ENCODE peak calls at places on chromosome 13, in nine cellular contexts. One of them, this sample, is unnamed.

GRCh38 chr13:48954086-48954485 is 21.6 kb upstream of the FNDC3A start:
- DNase-seq in breast epithelium: no peak
- DNase-seq in cardiac muscle cell: peak
- DNase-seq in cardiac fibroblast: peak
- DNase-seq in astrocyte of the cerebellum: peak
- DNase-seq in BE2C: no peak
- DNase-seq in IMR-90: peak
- DNase-seq in upper lobe of right lung: no peak
- DNase-seq in CD8-positive, alpha-beta T cell: no peak
- DNase-seq in this sample: no peak

GRCh38 chr13:113918580-113918979 is 54.7 kb upstream of the GAS6 start:
- DNase-seq in breast epithelium: peak
- DNase-seq in cardiac muscle cell: no peak
- DNase-seq in cardiac fibroblast: no peak
- DNase-seq in astrocyte of the cerebellum: no peak
- DNase-seq in BE2C: no peak
- DNase-seq in IMR-90: no peak
- DNase-seq in upper lobe of right lung: no peak
- DNase-seq in CD8-positive, alpha-beta T cell: no peak
- DNase-seq in this sample: no peak

GRCh38 chr13:29454931-29455481 is 140.5 kb downstream of the SLC7A1 start:
- DNase-seq in breast epithelium: no peak
- DNase-seq in cardiac muscle cell: peak
- DNase-seq in cardiac fibroblast: peak
- DNase-seq in astrocyte of the cerebellum: no peak
- DNase-seq in BE2C: peak
- DNase-seq in IMR-90: peak
- DNase-seq in upper lobe of right lung: no peak
- DNase-seq in CD8-positive, alpha-beta T cell: no peak
- DNase-seq in this sample: no peak

GRCh38 chr13:106052200-106052767 is 483.2 kb downstream of the EFNB2 start:
- DNase-seq in breast epithelium: no peak
- DNase-seq in cardiac muscle cell: no peak
- DNase-seq in cardiac fibroblast: no peak
- DNase-seq in astrocyte of the cerebellum: no peak
- DNase-seq in BE2C: no peak
- DNase-seq in IMR-90: peak
- DNase-seq in upper lobe of right lung: no peak
- DNase-seq in CD8-positive, alpha-beta T cell: no peak
- DNase-seq in this sample: no peak

GRCh38 chr13:39531646-39532045 is 71.3 kb downstream of the LHFPL6 start:
- DNase-seq in breast epithelium: no peak
- DNase-seq in cardiac muscle cell: peak
- DNase-seq in cardiac fibroblast: peak
- DNase-seq in astrocyte of the cerebellum: no peak
- DNase-seq in BE2C: no peak
- DNase-seq in IMR-90: peak
- DNase-seq in upper lobe of right lung: no peak
- DNase-seq in CD8-positive, alpha-beta T cell: no peak
- DNase-seq in this sample: no peak

GRCh38 chr13:74889321-74889720 is 592.6 kb downstream of the TBC1D4 start:
- DNase-seq in breast epithelium: no peak
- DNase-seq in cardiac muscle cell: peak
- DNase-seq in cardiac fibroblast: peak
- DNase-seq in astrocyte of the cerebellum: no peak
- DNase-seq in BE2C: no peak
- DNase-seq in IMR-90: no peak
- DNase-seq in upper lobe of right lung: no peak
- DNase-seq in CD8-positive, alpha-beta T cell: no peak
- DNase-seq in this sample: no peak

GRCh38 chr13:47611664-47612288 is 389.3 kb downstream of the SUCLA2 start:
- DNase-seq in breast epithelium: no peak
- DNase-seq in cardiac muscle cell: no peak
- DNase-seq in cardiac fibroblast: no peak
- DNase-seq in astrocyte of the cerebellum: peak
- DNase-seq in BE2C: no peak
- DNase-seq in IMR-90: peak
- DNase-seq in upper lobe of right lung: no peak
- DNase-seq in CD8-positive, alpha-beta T cell: no peak
- DNase-seq in this sample: no peak

GRCh38 chr13:44271031-44271433 is 102.6 kb upstream of the SERP2 start:
- DNase-seq in breast epithelium: no peak
- DNase-seq in cardiac muscle cell: no peak
- DNase-seq in cardiac fibroblast: peak
- DNase-seq in astrocyte of the cerebellum: no peak
- DNase-seq in BE2C: no peak
- DNase-seq in IMR-90: peak
- DNase-seq in upper lobe of right lung: no peak
- DNase-seq in CD8-positive, alpha-beta T cell: no peak
- DNase-seq in this sample: no peak

GRCh38 chr13:57653229-57653994 is 21.9 kb downstream of the PCDH17 start:
- DNase-seq in breast epithelium: no peak
- DNase-seq in cardiac muscle cell: no peak
- DNase-seq in cardiac fibroblast: no peak
- DNase-seq in astrocyte of the cerebellum: no peak
- DNase-seq in BE2C: no peak
- DNase-seq in IMR-90: no peak
- DNase-seq in upper lobe of right lung: no peak
- DNase-seq in CD8-positive, alpha-beta T cell: no peak
- DNase-seq in this sample: no peak

GRCh38 chr13:30884543-30884942 is 21.5 kb upstream of the MEDAG start:
- DNase-seq in breast epithelium: no peak
- DNase-seq in cardiac muscle cell: no peak
- DNase-seq in cardiac fibroblast: no peak
- DNase-seq in astrocyte of the cerebellum: no peak
- DNase-seq in BE2C: peak
- DNase-seq in IMR-90: no peak
- DNase-seq in upper lobe of right lung: no peak
- DNase-seq in CD8-positive, alpha-beta T cell: no peak
- DNase-seq in this sample: no peak

GRCh38 chr13:29059837-29060236 is 239.7 kb downstream of the MTUS2 start:
- DNase-seq in breast epithelium: no peak
- DNase-seq in cardiac muscle cell: no peak
- DNase-seq in cardiac fibroblast: no peak
- DNase-seq in astrocyte of the cerebellum: no peak
- DNase-seq in BE2C: no peak
- DNase-seq in IMR-90: no peak
- DNase-seq in upper lobe of right lung: no peak
- DNase-seq in CD8-positive, alpha-beta T cell: no peak
- DNase-seq in this sample: no peak

GRCh38 chr13:109818136-109818535 is 31.8 kb upstream of the IRS2 start:
- DNase-seq in breast epithelium: no peak
- DNase-seq in cardiac muscle cell: no peak
- DNase-seq in cardiac fibroblast: no peak
- DNase-seq in astrocyte of the cerebellum: no peak
- DNase-seq in BE2C: no peak
- DNase-seq in IMR-90: no peak
- DNase-seq in upper lobe of right lung: no peak
- DNase-seq in CD8-positive, alpha-beta T cell: no peak
- DNase-seq in this sample: no peak

GRCh38 chr13:56317839-56318238 is 822.9 kb upstream of the PRR20A start:
- DNase-seq in breast epithelium: no peak
- DNase-seq in cardiac muscle cell: no peak
- DNase-seq in cardiac fibroblast: no peak
- DNase-seq in astrocyte of the cerebellum: no peak
- DNase-seq in BE2C: peak
- DNase-seq in IMR-90: no peak
- DNase-seq in upper lobe of right lung: no peak
- DNase-seq in CD8-positive, alpha-beta T cell: no peak
- DNase-seq in this sample: no peak

GRCh38 chr13:101982903-101983302 is 418.9 kb downstream of the FGF14 start:
- DNase-seq in breast epithelium: no peak
- DNase-seq in cardiac muscle cell: no peak
- DNase-seq in cardiac fibroblast: no peak
- DNase-seq in astrocyte of the cerebellum: no peak
- DNase-seq in BE2C: no peak
- DNase-seq in IMR-90: no peak
- DNase-seq in upper lobe of right lung: no peak
- DNase-seq in CD8-positive, alpha-beta T cell: no peak
- DNase-seq in this sample: no peak

GRCh38 chr13:83184819-83185218 is 697.5 kb downstream of the SLITRK1 start:
- DNase-seq in breast epithelium: no peak
- DNase-seq in cardiac muscle cell: peak
- DNase-seq in cardiac fibroblast: peak
- DNase-seq in astrocyte of the cerebellum: no peak
- DNase-seq in BE2C: no peak
- DNase-seq in IMR-90: peak
- DNase-seq in upper lobe of right lung: no peak
- DNase-seq in CD8-positive, alpha-beta T cell: no peak
- DNase-seq in this sample: no peak

GRCh38 chr13:103898481-103898880 is 832.3 kb upstream of the SLC10A2 start:
- DNase-seq in breast epithelium: no peak
- DNase-seq in cardiac muscle cell: no peak
- DNase-seq in cardiac fibroblast: no peak
- DNase-seq in astrocyte of the cerebellum: no peak
- DNase-seq in BE2C: peak
- DNase-seq in IMR-90: no peak
- DNase-seq in upper lobe of right lung: no peak
- DNase-seq in CD8-positive, alpha-beta T cell: no peak
- DNase-seq in this sample: no peak
- TF ChIP-seq CTCF in breast epithelium: no peak
- TF ChIP-seq CTCF in cardiac muscle cell: no peak
- TF ChIP-seq CTCF in cardiac fibroblast: no peak
- TF ChIP-seq CTCF in astrocyte of the cerebellum: no peak
- TF ChIP-seq CTCF in BE2C: peak
- TF ChIP-seq CTCF in IMR-90: no peak
- TF ChIP-seq CTCF in upper lobe of right lung: no peak
- TF ChIP-seq CTCF in CD8-positive, alpha-beta T cell: no peak
- TF ChIP-seq CTCF in this sample: no peak

GRCh38 chr13:65188691-65189090 is 2041.4 kb downstream of the PCDH9 start:
- DNase-seq in breast epithelium: no peak
- DNase-seq in cardiac muscle cell: no peak
- DNase-seq in cardiac fibroblast: no peak
- DNase-seq in astrocyte of the cerebellum: peak
- DNase-seq in BE2C: no peak
- DNase-seq in IMR-90: no peak
- DNase-seq in upper lobe of right lung: no peak
- DNase-seq in CD8-positive, alpha-beta T cell: no peak
- DNase-seq in this sample: no peak
- H3K4me3 ChIP-seq in breast epithelium: no peak
- H3K4me3 ChIP-seq in cardiac muscle cell: no peak
- H3K4me3 ChIP-seq in cardiac fibroblast: no peak
- H3K4me3 ChIP-seq in astrocyte of the cerebellum: no peak
- H3K4me3 ChIP-seq in BE2C: no peak
- H3K4me3 ChIP-seq in IMR-90: no peak
- H3K4me3 ChIP-seq in upper lobe of right lung: no peak
- H3K4me3 ChIP-seq in CD8-positive, alpha-beta T cell: no peak
- H3K4me3 ChIP-seq in this sample: no peak

GRCh38 chr13:62626771-62627170 is 1211.1 kb upstream of the PCDH20 start:
- DNase-seq in breast epithelium: no peak
- DNase-seq in cardiac muscle cell: no peak
- DNase-seq in cardiac fibroblast: no peak
- DNase-seq in astrocyte of the cerebellum: no peak
- DNase-seq in BE2C: no peak
- DNase-seq in IMR-90: no peak
- DNase-seq in upper lobe of right lung: no peak
- DNase-seq in CD8-positive, alpha-beta T cell: no peak
- DNase-seq in this sample: no peak
- TF ChIP-seq CTCF in breast epithelium: no peak
- TF ChIP-seq CTCF in cardiac muscle cell: peak
- TF ChIP-seq CTCF in cardiac fibroblast: no peak
- TF ChIP-seq CTCF in astrocyte of the cerebellum: no peak
- TF ChIP-seq CTCF in BE2C: peak
- TF ChIP-seq CTCF in IMR-90: peak
- TF ChIP-seq CTCF in upper lobe of right lung: no peak
- TF ChIP-seq CTCF in CD8-positive, alpha-beta T cell: no peak
- TF ChIP-seq CTCF in this sample: peak

GRCh38 chr13:67623630-67624029 is 393.5 kb upstream of the PCDH9 start:
- DNase-seq in breast epithelium: no peak
- DNase-seq in cardiac muscle cell: no peak
- DNase-seq in cardiac fibroblast: no peak
- DNase-seq in astrocyte of the cerebellum: no peak
- DNase-seq in BE2C: no peak
- DNase-seq in IMR-90: no peak
- DNase-seq in upper lobe of right lung: no peak
- DNase-seq in CD8-positive, alpha-beta T cell: no peak
- DNase-seq in this sample: no peak

GRCh38 chr13:67620665-67621064 is 390.5 kb upstream of the PCDH9 start:
- DNase-seq in breast epithelium: no peak
- DNase-seq in cardiac muscle cell: no peak
- DNase-seq in cardiac fibroblast: no peak
- DNase-seq in astrocyte of the cerebellum: peak
- DNase-seq in BE2C: no peak
- DNase-seq in IMR-90: peak
- DNase-seq in upper lobe of right lung: no peak
- DNase-seq in CD8-positive, alpha-beta T cell: no peak
- DNase-seq in this sample: no peak

GRCh38 chr13:67619987-67620386 is 389.9 kb upstream of the PCDH9 start:
- DNase-seq in breast epithelium: no peak
- DNase-seq in cardiac muscle cell: no peak
- DNase-seq in cardiac fibroblast: no peak
- DNase-seq in astrocyte of the cerebellum: peak
- DNase-seq in BE2C: no peak
- DNase-seq in IMR-90: peak
- DNase-seq in upper lobe of right lung: no peak
- DNase-seq in CD8-positive, alpha-beta T cell: no peak
- DNase-seq in this sample: no peak

GRCh38 chr13:67614577-67614976 is 384.4 kb upstream of the PCDH9 start:
- DNase-seq in breast epithelium: no peak
- DNase-seq in cardiac muscle cell: no peak
- DNase-seq in cardiac fibroblast: no peak
- DNase-seq in astrocyte of the cerebellum: no peak
- DNase-seq in BE2C: no peak
- DNase-seq in IMR-90: no peak
- DNase-seq in upper lobe of right lung: no peak
- DNase-seq in CD8-positive, alpha-beta T cell: no peak
- DNase-seq in this sample: no peak

DNA sequence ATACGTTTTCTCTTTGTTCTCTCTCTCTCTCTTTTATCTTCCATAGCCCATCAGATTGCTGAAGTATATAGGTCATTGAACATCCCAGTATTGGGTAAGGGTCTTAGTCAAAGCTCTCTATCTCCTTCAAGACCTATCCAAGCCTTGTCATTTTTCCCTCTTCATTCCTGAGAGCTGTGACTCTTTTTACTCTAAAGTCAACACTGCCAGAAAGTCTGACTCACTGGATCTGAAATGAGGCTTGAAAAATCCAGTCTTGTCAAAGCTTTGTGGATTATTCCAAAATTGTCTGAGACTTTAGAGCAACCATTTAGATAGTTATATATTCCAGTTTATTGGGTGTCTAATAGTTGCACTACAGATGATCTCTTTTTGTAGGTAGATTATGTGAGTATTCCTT is 389.2 kb upstream of the PCDH9 start:
- DNase-seq in breast epithelium: no peak
- DNase-seq in cardiac muscle cell: no peak
- DNase-seq in cardiac fibroblast: no peak
- DNase-seq in astrocyte of the cerebellum: peak
- DNase-seq in BE2C: no peak
- DNase-seq in IMR-90: peak
- DNase-seq in upper lobe of right lung: no peak
- DNase-seq in CD8-positive, alpha-beta T cell: no peak
- DNase-seq in this sample: no peak
- H3K4me3 ChIP-seq in breast epithelium: no peak
- H3K4me3 ChIP-seq in cardiac muscle cell: no peak
- H3K4me3 ChIP-seq in cardiac fibroblast: no peak
- H3K4me3 ChIP-seq in astrocyte of the cerebellum: no peak
- H3K4me3 ChIP-seq in BE2C: no peak
- H3K4me3 ChIP-seq in IMR-90: no peak
- H3K4me3 ChIP-seq in upper lobe of right lung: no peak
- H3K4me3 ChIP-seq in CD8-positive, alpha-beta T cell: no peak
- H3K4me3 ChIP-seq in this sample: no peak

DNA sequence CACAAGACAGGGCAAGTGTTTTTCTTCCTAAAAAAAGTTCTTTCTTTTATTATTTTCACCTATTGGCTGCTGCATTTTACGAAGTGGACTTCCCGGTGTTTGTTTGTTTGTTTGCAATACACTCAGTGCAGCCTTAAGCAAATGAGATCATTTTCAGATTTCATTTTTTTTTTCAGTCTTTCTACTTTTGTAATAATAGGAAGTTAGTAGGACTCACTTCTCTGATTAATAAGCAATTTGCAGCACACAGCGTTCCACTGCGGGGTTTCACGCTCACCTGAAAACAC is 128.3 kb downstream of the STK24 start:
- DNase-seq in breast epithelium: no peak
- DNase-seq in cardiac muscle cell: no peak
- DNase-seq in cardiac fibroblast: no peak
- DNase-seq in astrocyte of the cerebellum: no peak
- DNase-seq in BE2C: no peak
- DNase-seq in IMR-90: no peak
- DNase-seq in upper lobe of right lung: no peak
- DNase-seq in CD8-positive, alpha-beta T cell: no peak
- DNase-seq in this sample: no peak
- TF ChIP-seq CTCF in breast epithelium: no peak
- TF ChIP-seq CTCF in cardiac muscle cell: no peak
- TF ChIP-seq CTCF in cardiac fibroblast: no peak
- TF ChIP-seq CTCF in astrocyte of the cerebellum: no peak
- TF ChIP-seq CTCF in BE2C: no peak
- TF ChIP-seq CTCF in IMR-90: no peak
- TF ChIP-seq CTCF in upper lobe of right lung: no peak
- TF ChIP-seq CTCF in CD8-positive, alpha-beta T cell: no peak
- TF ChIP-seq CTCF in this sample: no peak

This sample was measured in GM12864.